ENCODE peak calls at places on chromosomes 13 and 19, in five cellular contexts. Y, P, X, Q and T are unnamed samples.

GRCh38 chr13:26531751-26532150 is 25.7 kb upstream of the WASF3 start:
- DNase-seq in Y (no peak), P (no peak), X (no peak), Q (no peak), T (no peak)

GRCh38 chr13:31742102-31742695 is 2.9 kb downstream of the RXFP2 start:
- DNase-seq in Y (peak; percentile 66), P (peak; percentile 8), X (peak; percentile 28), Q (peak; percentile 53), T (peak; percentile 57)

GRCh38 chr13:101535192-101535746 is 82.8 kb downstream of the ITGBL1 start:
- DNase-seq in Y (no peak), P (no peak), X (no peak), Q (no peak), T (no peak)

GRCh38 chr13:48643159-48643558 is 10.6 kb upstream of the CYSLTR2 start:
- DNase-seq in Y (no peak), P (no peak), X (no peak), Q (no peak), T (no peak)

GRCh38 chr19:38506723-38507550 is 73.4 kb downstream of the RYR1 start:
- DNase-seq in Y (peak; percentile 99), P (peak; percentile 63), X (peak; percentile 47), Q (peak; percentile 100), T (peak; percentile 100)

GRCh38 chr19:38015216-38015615 is 108.2 kb downstream of the SIPA1L3 start:
- DNase-seq in Y (no peak), P (no peak), X (no peak), Q (no peak), T (no peak)

GRCh38 chr13:27461940-27462584 is 11.7 kb upstream of the MTIF3 start:
- DNase-seq in Y (no peak), P (no peak), X (no peak), Q (no peak), T (no peak)

GRCh38 chr13:66703597-66703996 is 526.5 kb downstream of the PCDH9 start:
- DNase-seq in Y (no peak), P (no peak), X (no peak), Q (no peak), T (no peak)

GRCh38 chr13:70541451-70541850 is 433.2 kb upstream of the KLHL1 start:
- DNase-seq in Y (no peak), P (no peak), X (no peak), Q (no peak), T (no peak)

GRCh38 chr13:75123428-75123827 is 358.5 kb downstream of the TBC1D4 start:
- DNase-seq in Y (no peak), P (no peak), X (no peak), Q (no peak), T (no peak)

GRCh38 chr13:103638706-103639105 is 572.5 kb upstream of the SLC10A2 start:
- DNase-seq in Y (no peak), P (no peak), X (no peak), Q (no peak), T (no peak)
- TF ChIP-seq FOXM1 in Y (no peak), P (no peak), X (no peak), Q (no peak), T (no peak)

DNA sequence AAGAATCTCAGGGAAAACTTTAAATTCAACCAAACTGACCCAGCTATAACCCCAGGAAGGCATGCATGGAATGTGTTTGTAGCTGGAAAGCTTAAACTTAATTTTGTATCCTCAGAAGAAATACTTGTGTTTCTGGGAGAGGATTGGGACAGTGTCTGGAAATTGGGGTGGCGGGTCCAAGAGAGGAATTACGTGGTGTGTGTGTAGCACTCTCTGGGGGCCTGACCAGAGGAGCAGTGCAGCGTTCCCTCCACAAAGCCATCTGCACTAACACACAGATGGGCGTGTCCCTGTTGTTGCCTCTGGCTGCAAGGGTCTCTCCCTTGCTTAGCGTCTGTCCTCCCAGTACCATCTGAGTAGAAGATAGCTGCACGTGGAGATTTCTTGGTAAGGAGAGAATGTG is 6.4 kb downstream of the GARRE1 start:
- DNase-seq in Y (no peak), P (no peak), X (no peak), Q (no peak), T (no peak)
- TF ChIP-seq FOXM1 in Y (no peak), P (no peak), X (no peak), Q (no peak), T (no peak)

DNA sequence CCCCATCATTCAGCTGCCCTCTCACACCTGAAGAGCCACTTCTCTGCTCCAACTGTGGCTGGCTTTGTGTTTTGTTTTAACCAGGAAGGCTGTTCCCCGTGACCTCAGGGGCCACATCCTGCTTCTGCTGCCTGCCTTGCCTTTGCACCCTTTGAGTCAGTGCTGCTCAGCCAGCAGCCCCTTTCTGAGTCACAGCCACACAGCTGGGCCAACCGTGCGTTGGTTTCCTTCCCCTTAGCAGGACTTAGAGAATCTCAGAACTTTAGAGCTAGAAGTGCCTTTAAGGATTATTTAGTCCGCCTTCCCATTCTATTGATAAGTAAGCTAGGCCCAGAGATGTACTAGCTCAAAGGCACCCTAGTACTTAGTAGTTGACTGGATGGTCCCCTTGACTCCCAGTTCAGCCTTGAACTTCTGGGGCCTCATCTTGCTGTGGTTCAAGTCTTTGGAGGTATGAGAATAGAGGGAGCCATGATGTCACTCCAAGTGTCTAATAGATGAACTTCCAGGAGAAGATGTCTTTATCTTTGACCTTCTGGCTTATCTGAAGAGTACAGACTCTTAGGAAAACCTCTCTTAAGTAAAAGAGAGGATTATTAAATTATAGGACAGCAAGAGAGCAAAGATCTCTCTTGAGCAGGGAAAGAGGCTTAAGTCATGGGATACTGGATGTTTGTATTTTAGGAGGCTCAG is 8.0 kb downstream of the RGCC start:
- DNase-seq in Y (no peak), P (peak; percentile 88), X (no peak), Q (peak; percentile 29), T (no peak)
- TF ChIP-seq FOXM1 in Y (no peak), P (no peak), X (no peak), Q (no peak), T (no peak)

GRCh38 chr13:39016789-39017188 is 21.1 kb downstream of the PROSER1 start:
- DNase-seq in Y (peak; percentile 51), P (no peak), X (peak; percentile 12), Q (peak; percentile 21), T (peak; percentile 43)
- TF ChIP-seq FOXM1 in Y (no peak), P (no peak), X (no peak), Q (no peak), T (no peak)

DNA sequence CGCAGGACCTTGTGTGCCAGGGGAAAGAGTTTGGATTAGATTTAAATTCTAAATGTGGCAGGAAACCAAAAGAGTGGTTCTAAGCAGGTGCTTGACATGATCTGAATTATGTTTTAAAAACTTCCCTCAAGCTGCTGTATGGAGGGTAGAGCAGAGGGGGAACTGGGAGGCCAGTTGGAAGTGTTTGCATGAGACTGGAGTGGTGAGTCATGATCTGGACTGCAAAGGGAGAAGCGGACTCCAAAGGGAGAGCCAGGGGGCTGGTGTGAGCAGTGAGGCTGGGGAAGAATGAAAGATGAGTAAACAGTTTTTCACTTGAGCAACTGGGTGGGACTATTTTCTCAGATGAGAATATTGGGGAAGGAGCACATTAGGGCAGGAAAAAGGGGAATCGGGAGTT is 206.1 kb downstream of the DNAJC15 start:
- DNase-seq in Y (no peak), P (no peak), X (no peak), Q (no peak), T (no peak)
- TF ChIP-seq FOXM1 in Y (no peak), P (no peak), X (no peak), Q (no peak), T (no peak)

GRCh38 chr13:87893982-87894527 is 222.9 kb downstream of the SLITRK5 start:
- DNase-seq in Y (no peak), P (no peak), X (no peak), Q (no peak), T (no peak)
- TF ChIP-seq FOXM1 in Y (no peak), P (no peak), X (no peak), Q (no peak), T (no peak)

GRCh38 chr13:71864981-71865857 is 1.8 kb downstream of the DACH1 start:
- DNase-seq in Y (peak; percentile 73), P (no peak), X (no peak), Q (no peak), T (peak; percentile 46)
- TF ChIP-seq FOXM1 in Y (no peak), P (no peak), X (no peak), Q (no peak), T (no peak)